ENCODE peak calls at places on chromosome 11, in four cellular contexts. B, Z, E and K are unnamed samples.
A peak's percentile ranks its signal among the peaks of the same experiment; 100 is the strongest.

GRCh38 chr11:65132238-65132987 is 1.9 kb downstream of the SYVN1 start:
- DNase-seq in B (no peak), Z (no peak), E (no peak), K (peak; percentile 63)

GRCh38 chr11:34214961-34215805 is 109.8 kb downstream of the NAT10 start:
- DNase-seq in B (no peak), Z (no peak), E (no peak), K (no peak)

GRCh38 chr11:18379201-18379600 is 15.2 kb upstream of the LDHA start:
- DNase-seq in B (no peak), Z (no peak), E (no peak), K (no peak)

GRCh38 chr11:69666752-69667536 is 8.2 kb downstream of the LTO1 start:
- DNase-seq in B (no peak), Z (peak; percentile 15), E (no peak), K (no peak)

GRCh38 chr11:33402066-33402465 is 144.9 kb downstream of the HIPK3 start:
- DNase-seq in B (no peak), Z (no peak), E (no peak), K (peak; percentile 51)

GRCh38 chr11:39786682-39787081 is 1672.8 kb downstream of the LRRC4C start:
- DNase-seq in B (no peak), Z (no peak), E (no peak), K (no peak)

GRCh38 chr11:18522388-18522787 is 4.4 kb downstream of the TSG101 start:
- DNase-seq in B (peak; percentile 20), Z (peak; percentile 11), E (no peak), K (no peak)

GRCh38 chr11:62602141-62603071 is 741 bp upstream of the MTA2 start:
- DNase-seq in B (no peak), Z (peak; percentile 87), E (no peak), K (peak; percentile 84)

GRCh38 chr11:69298778-69299461 is 5.0 kb downstream of the MYEOV start:
- DNase-seq in B (no peak), Z (no peak), E (no peak), K (no peak)

GRCh38 chr11:65742353-65742752 is 21.8 kb upstream of the RNASEH2C start:
- DNase-seq in B (no peak), Z (no peak), E (no peak), K (no peak)

GRCh38 chr11:3044004-3044403 is 13.2 kb downstream of the CARS1 start:
- DNase-seq in B (no peak), Z (no peak), E (no peak), K (no peak)

GRCh38 chr11:93444671-93445073 is 98.5 kb downstream of the SMCO4 start:
- DNase-seq in B (peak; percentile 60), Z (no peak), E (no peak), K (peak; percentile 68)

GRCh38 chr11:10878408-10879214 is 20.8 kb upstream of the ZBED5 start:
- DNase-seq in B (peak; percentile 58), Z (peak; percentile 47), E (peak; percentile 19), K (peak; percentile 35)

GRCh38 chr11:69383946-69384547 is 90.1 kb downstream of the MYEOV start:
- DNase-seq in B (no peak), Z (no peak), E (no peak), K (no peak)

GRCh38 chr11:114280696-114281095 is 15.5 kb upstream of the NNMT start:
- DNase-seq in B (peak; percentile 46), Z (peak; percentile 76), E (no peak), K (peak; percentile 81)

GRCh38 chr11:10490398-10491232 is 35.6 kb downstream of the AMPD3 start:
- DNase-seq in B (peak; percentile 68), Z (peak; percentile 48), E (no peak), K (peak; percentile 93)

GRCh38 chr11:44728085-44728410 is 1.3 kb downstream of the TSPAN18 start:
- DNase-seq in B (no peak), Z (no peak), E (no peak), K (no peak)

GRCh38 chr11:44727373-44728084 is 767 bp downstream of the TSPAN18 start:
- DNase-seq in B (peak; percentile 16), Z (peak; percentile 92), E (no peak), K (peak; percentile 77)

GRCh38 chr11:44726278-44727113 is at the start of gene TSPAN18:
- DNase-seq in B (no peak), Z (peak; percentile 88), E (peak; percentile 13), K (peak; percentile 58)

GRCh38 chr11:44728491-44728910 is 1.7 kb downstream of the TSPAN18 start:
- DNase-seq in B (no peak), Z (peak; percentile 38), E (no peak), K (no peak)

DNA sequence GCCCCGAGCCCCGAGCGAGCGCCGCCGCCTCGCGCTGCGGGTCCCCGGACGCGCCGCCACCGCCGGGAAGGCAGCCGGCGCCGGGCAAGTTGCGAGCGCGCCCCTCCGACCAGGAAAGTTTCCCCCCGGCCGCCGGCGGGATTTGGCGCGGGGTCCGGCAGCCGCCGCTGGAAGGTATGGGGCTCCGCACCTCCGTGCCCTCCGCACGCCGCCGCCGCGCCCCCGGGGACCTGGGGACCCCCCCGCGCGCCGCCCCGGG is 281 bp downstream of the TSPAN18 start:
- DNase-seq in B (no peak), Z (peak; percentile 67), E (no peak), K (no peak)
- TF ChIP-seq NFIC in B (no peak), Z (no peak), E (no peak), K (no peak)

GRCh38 chr11:72637198-72637597 is 37.0 kb downstream of the PDE2A start:
- DNase-seq in B (no peak), Z (no peak), E (no peak), K (no peak)
- TF ChIP-seq NFIC in B (no peak), Z (no peak), E (no peak), K (no peak)

DNA sequence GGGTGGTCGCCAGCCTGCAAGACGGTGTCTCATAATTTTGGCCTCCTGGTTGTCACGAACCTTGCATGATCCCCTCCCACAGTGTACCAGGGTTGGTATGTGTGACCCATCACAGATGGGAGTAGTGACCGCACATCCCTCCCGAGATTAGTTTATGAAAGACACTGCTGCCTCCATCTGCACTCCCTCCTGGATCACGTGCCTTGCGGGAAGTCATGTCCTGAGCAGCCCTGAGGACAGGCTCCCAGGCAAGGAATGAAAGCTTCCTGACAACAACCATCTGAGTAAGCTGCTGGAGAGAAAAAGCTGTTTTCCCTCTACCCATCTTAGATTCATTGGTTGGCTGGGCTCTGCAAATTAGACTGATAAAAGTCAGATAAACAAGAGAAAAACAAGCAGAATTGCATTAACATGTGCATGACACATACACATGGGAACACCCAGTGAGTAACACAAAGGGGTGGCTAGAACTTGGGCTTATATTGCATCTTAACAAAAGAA is 14.4 kb upstream of the PAMR1 start:
- DNase-seq in B (no peak), Z (no peak), E (no peak), K (no peak)
- TF ChIP-seq NFIC in B (no peak), Z (no peak), E (no peak), K (no peak)

GRCh38 chr11:41879186-41879738 is 419.8 kb upstream of the LRRC4C start:
- DNase-seq in B (no peak), Z (no peak), E (no peak), K (no peak)
- TF ChIP-seq NFIC in B (no peak), Z (no peak), E (no peak), K (no peak)

GRCh38 chr11:115437902-115438575 is 66.2 kb downstream of the CADM1 start:
- DNase-seq in B (no peak), Z (no peak), E (no peak), K (no peak)

GRCh38 chr11:115430345-115430744 is 73.9 kb downstream of the CADM1 start:
- DNase-seq in B (no peak), Z (no peak), E (no peak), K (no peak)

DNA sequence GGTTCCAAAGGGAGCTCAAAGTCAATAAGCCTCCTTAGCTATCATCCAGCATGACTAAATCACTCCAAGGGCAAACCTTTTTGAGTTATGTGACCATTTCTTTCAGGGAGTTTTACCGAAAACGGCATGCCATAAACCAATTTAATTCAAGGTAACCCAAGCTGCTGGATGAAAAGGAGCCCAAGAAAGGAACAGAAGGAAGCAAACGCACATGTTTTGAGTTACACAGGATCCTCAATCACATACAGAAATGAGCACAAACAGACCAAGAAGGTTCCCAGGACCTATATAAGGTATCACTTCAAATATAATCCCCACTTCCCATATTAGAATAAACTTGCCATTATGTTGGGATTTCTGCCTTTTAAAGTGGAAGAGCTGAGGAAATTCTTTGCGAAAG is 70.8 kb downstream of the CADM1 start:
- DNase-seq in B (no peak), Z (no peak), E (no peak), K (no peak)
- TF ChIP-seq NFIC in B (no peak), Z (no peak), E (no peak), K (no peak)

GRCh38 chr11:132445966-132446365 is 1075.6 kb downstream of the NTM start:
- DNase-seq in B (no peak), Z (no peak), E (no peak), K (no peak)
- TF ChIP-seq NFIC in B (no peak), Z (no peak), E (no peak), K (no peak)

DNA sequence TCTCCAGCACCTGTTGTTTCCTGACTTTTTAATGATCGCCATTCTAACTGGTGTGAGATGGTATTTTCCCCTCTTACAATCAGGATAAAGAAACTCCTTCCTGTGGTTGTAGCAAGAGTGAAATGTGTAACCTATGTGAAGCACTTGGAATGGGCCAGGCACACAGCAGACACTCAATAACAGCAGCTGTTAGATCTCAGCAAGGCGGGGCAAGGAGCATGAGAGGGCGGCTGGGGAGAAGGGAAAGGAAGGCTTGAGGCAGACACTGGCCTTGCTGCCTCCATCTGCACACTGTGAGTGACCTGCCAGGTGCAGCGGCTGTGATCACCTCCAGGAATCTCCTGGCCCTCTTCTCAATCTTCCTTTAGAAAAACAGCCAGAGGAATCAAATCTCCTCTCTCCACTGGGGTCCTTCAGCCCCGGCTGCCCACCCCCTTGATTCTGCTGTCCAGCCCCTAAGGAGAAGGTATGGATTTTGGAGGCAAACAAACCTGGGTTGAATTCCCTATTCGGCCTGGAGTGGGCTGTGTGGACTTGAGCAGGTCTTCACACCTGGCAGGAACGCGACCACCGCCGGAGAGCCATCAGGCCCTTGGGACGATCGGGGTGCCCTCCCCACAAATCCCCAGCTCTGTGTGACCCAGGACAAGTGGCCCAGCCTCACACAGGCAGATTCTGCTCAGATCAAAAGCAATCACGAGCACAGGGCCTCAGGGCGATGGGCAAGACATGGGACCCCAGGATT is 49.0 kb downstream of the RPUSD4 start:
- DNase-seq in B (no peak), Z (no peak), E (no peak), K (no peak)
- TF ChIP-seq NFIC in B (no peak), Z (no peak), E (no peak), K (no peak)

DNA sequence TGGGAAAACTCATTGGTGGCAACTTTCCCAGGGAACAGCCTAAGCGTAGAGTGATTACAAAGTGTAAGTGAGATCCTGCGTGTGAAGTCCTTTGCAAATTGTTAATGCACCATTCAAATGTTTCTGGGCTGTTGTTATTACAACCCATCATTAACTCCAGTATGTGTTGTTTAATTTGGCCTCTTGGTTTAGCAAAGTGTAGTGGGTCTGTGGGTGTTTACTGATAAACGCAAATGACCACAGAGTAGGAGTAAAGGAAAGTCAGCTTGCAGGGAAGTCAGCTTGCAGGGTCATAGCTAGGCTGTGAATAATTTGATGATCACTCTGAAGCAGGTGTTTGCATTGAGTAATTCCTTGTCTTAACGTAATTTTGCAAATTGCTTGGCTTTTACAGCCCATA is 88.1 kb upstream of the DBX1 start:
- DNase-seq in B (no peak), Z (no peak), E (no peak), K (no peak)
- TF ChIP-seq NFIC in B (no peak), Z (no peak), E (no peak), K (no peak)